ENCODE peak calls at places on chromosomes 16 and 17, in six cellular contexts. L is A549, V is GM12878, N is K562, W is HepG2, E is upper lobe of left lung. A is an unnamed sample.

GRCh38 chr17:924711-925480 is 54.7 kb downstream of the NXN start:
- ATAC-seq in V (no peak), N (no peak), L (no peak), E (peak; percentile 71), W (no peak), A (no peak)

GRCh38 chr16:50209548-50210265 is 56.6 kb downstream of the TENT4B start:
- ATAC-seq in W (peak; percentile 60), N (no peak), V (peak; percentile 12), L (peak; percentile 8), E (peak; percentile 63), A (no peak)

GRCh38 chr16:50291719-50292565 is 25.6 kb downstream of the ADCY7 start:
- ATAC-seq in E (no peak), L (no peak), W (peak; percentile 89), N (no peak), V (no peak), A (no peak)

GRCh38 chr17:45954914-45955313 is 44.1 kb upstream of the STH start:
- ATAC-seq in W (no peak), N (no peak), L (no peak), E (no peak), V (no peak), A (no peak)

GRCh38 chr17:1467898-1468492 is 12.0 kb upstream of the CRK start:
- ATAC-seq in N (peak; percentile 21), E (peak; percentile 86), W (peak; percentile 98), V (no peak), L (no peak), A (peak; percentile 72)

GRCh38 chr17:42246515-42246914 is 29.7 kb downstream of the STAT5B start:
- ATAC-seq in L (peak; percentile 53), E (no peak), N (peak; percentile 26), W (peak; percentile 76), V (no peak), A (no peak)

GRCh38 chr16:57669476-57670162 is 1.5 kb downstream of the ADGRG3 start:
- ATAC-seq in L (peak; percentile 5), E (no peak), N (no peak), V (peak; percentile 10), W (no peak), A (no peak)

GRCh38 chr16:66523861-66524354 is 26.0 kb downstream of the TK2 start:
- ATAC-seq in V (peak; percentile 64), L (no peak), N (no peak), E (no peak), W (no peak), A (no peak)

GRCh38 chr16:55502801-55503366 is 6.0 kb upstream of the LPCAT2 start:
- ATAC-seq in V (no peak), W (peak; percentile 81), L (peak; percentile 89), N (no peak), E (peak; percentile 64), A (peak; percentile 86)

GRCh38 chr17:17822189-17822978 is 14.4 kb downstream of the SREBF1 start:
- ATAC-seq in W (no peak), N (no peak), V (no peak), L (no peak), E (no peak), A (peak; percentile 36)

GRCh38 chr17:74922694-74923537 is at the start of gene USH1G:
- ATAC-seq in V (peak; percentile 61), W (peak; percentile 20), L (peak; percentile 42), N (peak; percentile 80), E (no peak), A (peak; percentile 6)

GRCh38 chr17:63549946-63550815 is at the start of gene DCAF7:
- ATAC-seq in V (peak; percentile 94), E (peak; percentile 100), W (peak; percentile 92), N (peak; percentile 92), L (peak; percentile 96), A (peak; percentile 99)

GRCh38 chr17:65633146-65633881 is 71.9 kb upstream of the AXIN2 start:
- ATAC-seq in E (no peak), V (no peak), N (no peak), L (no peak), W (no peak), A (no peak)

GRCh38 chr17:29344201-29344856 is 45.8 kb upstream of the TAOK1 start:
- ATAC-seq in V (no peak), L (no peak), E (no peak), W (no peak), N (no peak), A (no peak)

GRCh38 chr17:61323696-61324539 is 75.7 kb upstream of the TBX2 start:
- ATAC-seq in L (peak; percentile 79), V (no peak), N (no peak), W (peak; percentile 30), E (no peak), A (peak; percentile 52)

GRCh38 chr17:40618754-40619625 is 28.6 kb downstream of the SMARCE1 start:
- ATAC-seq in L (no peak), V (no peak), E (no peak), W (peak; percentile 68), N (no peak), A (no peak)

GRCh38 chr16:30173054-30173453 is 10.3 kb upstream of the CORO1A start:
- ATAC-seq in N (no peak), V (no peak), L (no peak), W (no peak), E (no peak), A (no peak)

GRCh38 chr16:54355251-54355650 is 68.7 kb upstream of the IRX3 start:
- ATAC-seq in L (no peak), N (no peak), V (no peak), E (no peak), W (no peak), A (no peak)

GRCh38 chr16:48971571-48972071 is 310.0 kb downstream of the CBLN1 start:
- ATAC-seq in N (no peak), W (no peak), E (no peak), L (no peak), V (no peak), A (no peak)

GRCh38 chr16:2514333-2515179 is 804 bp downstream of the ATP6V0C start:
- ATAC-seq in V (peak; percentile 9), L (no peak), W (no peak), N (no peak), E (no peak), A (no peak)

GRCh38 chr16:49022351-49022963 is 259.2 kb downstream of the CBLN1 start:
- ATAC-seq in N (no peak), W (no peak), V (no peak), E (no peak), L (no peak), A (no peak)

GRCh38 chr17:10741416-10742140 is 11.8 kb upstream of the TMEM220 start:
- ATAC-seq in E (no peak), W (no peak), N (no peak), V (no peak), L (no peak), A (no peak)

GRCh38 chr16:28149016-28149888 is 62.5 kb downstream of the XPO6 start:
- ATAC-seq in W (no peak), E (no peak), N (no peak), V (no peak), L (no peak), A (no peak)

GRCh38 chr16:70526403-70526802 is 2.8 kb downstream of the SF3B3 start:
- ATAC-seq in N (no peak), E (no peak), W (no peak), L (no peak), V (no peak), A (no peak)

GRCh38 chr16:82081271-82081670 is 46.2 kb downstream of the HSD17B2 start:
- ATAC-seq in V (no peak), E (no peak), W (no peak), N (no peak), L (no peak), A (no peak)

GRCh38 chr16:68646948-68647659 is 2.0 kb downstream of the CDH3 start:
- ATAC-seq in V (no peak), L (no peak), E (no peak), W (no peak), N (no peak), A (no peak)

GRCh38 chr16:67449328-67449727 is 18.4 kb downstream of the HSD11B2 start:
- ATAC-seq in W (no peak), L (no peak), V (no peak), E (no peak), N (no peak), A (no peak)

GRCh38 chr17:44397479-44398440 is 8.3 kb upstream of the ITGA2B start:
- ATAC-seq in V (no peak), E (peak; percentile 9), L (no peak), W (no peak), N (no peak), A (no peak)

GRCh38 chr17:60665602-60666001 is 12.0 kb upstream of the BCAS3 start:
- ATAC-seq in L (no peak), W (no peak), E (no peak), V (no peak), N (no peak), A (no peak)

GRCh38 chr17:73209436-73209835 is 16.6 kb downstream of the COG1 start:
- ATAC-seq in W (no peak), E (no peak), L (no peak), V (no peak), N (no peak), A (no peak)

GRCh38 chr16:86497551-86498021 is 12.7 kb upstream of the FOXF1 start:
- ATAC-seq in W (no peak), V (no peak), E (no peak), N (no peak), L (no peak), A (no peak)

GRCh38 chr16:66874079-66874775 is 6.1 kb upstream of the PDP2 start:
- ATAC-seq in W (peak; percentile 11), N (no peak), L (no peak), E (no peak), V (peak; percentile 24), A (no peak)

GRCh38 chr16:85042606-85043005 is 15.0 kb downstream of the KIAA0513 start:
- ATAC-seq in N (no peak), W (no peak), E (no peak), V (no peak), L (no peak), A (no peak)
- TF ChIP-seq EP300 in N (no peak), W (no peak), E (no peak), V (no peak), L (no peak), A (no peak)

GRCh38 chr16:15636392-15636873 is 6.5 kb downstream of the MARF1 start:
- ATAC-seq in L (no peak), E (no peak), N (no peak), V (peak; percentile 62), W (no peak), A (no peak)
- H3K4me3 ChIP-seq in L (no peak overlapping the region), E (no peak overlapping the region), N (no peak overlapping the region), V (peak overlapping the region; percentile 16), W (no peak overlapping the region), A (no peak overlapping the region)

GRCh38 chr17:62392908-62393307 is 12.6 kb downstream of the EFCAB3 start:
- ATAC-seq in E (no peak), V (no peak), L (no peak), W (no peak), N (no peak), A (no peak)
- TF ChIP-seq EP300 in E (no peak), V (no peak), L (no peak), W (no peak), N (no peak), A (no peak)

GRCh38 chr17:7495906-7496434 is 11.8 kb downstream of the POLR2A start:
- ATAC-seq in L (no peak), W (no peak), N (no peak), V (no peak), E (no peak), A (no peak)
- H3K4me3 ChIP-seq in L (no peak overlapping the region), W (no peak overlapping the region), N (no peak overlapping the region), V (no peak overlapping the region), E (no peak overlapping the region), A (no peak overlapping the region)